ENCODE peak calls at places on chromosomes 3 and 15, in four cellular contexts. A is body of pancreas, D is sciatic nerve, J is iPS-NIHi11. P is an unnamed sample.

GRCh38 chr15:63080638-63081250 is 38.2 kb downstream of the TPM1 start:
- DNase-seq in A (no peak), D (no peak), J (no peak), P (no peak)

GRCh38 chr15:65094294-65094995 is 17.9 kb downstream of the KBTBD13 start:
- DNase-seq in A (no peak), D (peak), J (no peak), P (no peak)

GRCh38 chr3:72334681-72335457 is 513.4 kb downstream of the SHQ1 start:
- DNase-seq in A (no peak), D (no peak), J (peak), P (no peak)

GRCh38 chr3:65785065-65785645 is 253.6 kb downstream of the MAGI1 start:
- DNase-seq in A (no peak), D (no peak), J (peak), P (no peak)

GRCh38 chr3:186477876-186478275 is 66.3 kb downstream of the CRYGS start:
- DNase-seq in A (no peak), D (no peak), J (no peak), P (no peak)

GRCh38 chr3:56200251-56200650 is 268.0 kb downstream of the ERC2 start:
- DNase-seq in A (no peak), D (no peak), J (no peak), P (no peak)

GRCh38 chr3:13769422-13769821 is 110.4 kb downstream of the WNT7A start:
- DNase-seq in A (no peak), D (no peak), J (no peak), P (no peak)

GRCh38 chr3:15276028-15276717 is 56.2 kb downstream of the SH3BP5 start:
- DNase-seq in A (no peak), D (peak), J (no peak), P (no peak)

GRCh38 chr15:39801641-39802309 is 19.1 kb upstream of the FSIP1 start:
- DNase-seq in A (peak), D (no peak), J (peak), P (no peak)